ENCODE peak calls at places on chromosomes 16 and 17, in eight cellular contexts. R is ovary, H is cardiac fibroblast, A is spleen, M is epithelial cell of esophagus, O is progenitor cell of endocrine pancreas, Q is suprapubic skin, F is lower leg skin. L is an unnamed sample.

GRCh38 chr16:56349086-56349415 is 76.3 kb downstream of the AMFR start:
- DNase-seq in R (no peak), H (no peak), A (peak), M (no peak), O (no peak), Q (peak), F (no peak), L (peak)

GRCh38 chr17:17723354-17724261 is 42.4 kb downstream of the RAI1 start:
- DNase-seq in R (no peak), H (peak), A (no peak), M (peak), O (no peak), Q (no peak), F (no peak), L (no peak)

GRCh38 chr17:32859857-32860525 is 16.9 kb downstream of the MYO1D start:
- DNase-seq in R (no peak), H (no peak), A (no peak), M (peak), O (no peak), Q (no peak), F (no peak), L (no peak)

GRCh38 chr16:9372934-9373890 is 281.8 kb downstream of the HAPSTR1 start:
- DNase-seq in R (no peak), H (no peak), A (no peak), M (no peak), O (no peak), Q (no peak), F (no peak), L (no peak)

GRCh38 chr17:1762233-1762905 is 509 bp downstream of the SERPINF1 start:
- DNase-seq in R (peak), H (peak), A (no peak), M (no peak), O (no peak), Q (no peak), F (no peak), L (no peak)

GRCh38 chr16:88646345-88647034 is 4.4 kb downstream of the CYBA start:
- DNase-seq in R (no peak), H (no peak), A (peak), M (no peak), O (no peak), Q (no peak), F (no peak), L (no peak)

GRCh38 chr17:35891273-35891672 is 11.1 kb upstream of the CCL5 start:
- DNase-seq in R (no peak), H (no peak), A (no peak), M (no peak), O (no peak), Q (no peak), F (no peak), L (no peak)

GRCh38 chr16:14600164-14600563 is 29.9 kb downstream of the PARN start:
- DNase-seq in R (no peak), H (peak), A (no peak), M (peak), O (no peak), Q (no peak), F (no peak), L (no peak)

GRCh38 chr17:2421315-2422147 is 20.7 kb upstream of the MNT start:
- DNase-seq in R (peak), H (no peak), A (no peak), M (peak), O (no peak), Q (no peak), F (no peak), L (no peak)

GRCh38 chr17:81349397-81350319 is 45.6 kb upstream of the BAHCC1 start:
- DNase-seq in R (no peak), H (peak), A (no peak), M (peak), O (no peak), Q (no peak), F (no peak), L (no peak)

GRCh38 chr16:10981697-10982216 is 37.4 kb downstream of the CLEC16A start:
- DNase-seq in R (no peak), H (no peak), A (no peak), M (peak), O (no peak), Q (no peak), F (peak), L (no peak)

GRCh38 chr17:45132569-45133463 is 501 bp upstream of the PLCD3 start:
- DNase-seq in R (peak), H (peak), A (peak), M (peak), O (peak), Q (peak), F (peak), L (no peak)

GRCh38 chr17:10156579-10157488 is 41.6 kb downstream of the GAS7 start:
- DNase-seq in R (no peak), H (no peak), A (peak), M (no peak), O (no peak), Q (peak), F (peak), L (no peak)

GRCh38 chr17:58970966-58971575 is 135.6 kb downstream of the TRIM37 start:
- DNase-seq in R (no peak), H (no peak), A (no peak), M (no peak), O (no peak), Q (no peak), F (no peak), L (no peak)

GRCh38 chr17:19513897-19514488 is 19.7 kb upstream of the SLC47A1 start:
- DNase-seq in R (peak), H (peak), A (peak), M (peak), O (peak), Q (no peak), F (peak), L (no peak)

GRCh38 chr16:70520612-70521297 is 2.6 kb downstream of the COG4 start:
- DNase-seq in R (no peak), H (peak), A (no peak), M (peak), O (no peak), Q (no peak), F (no peak), L (no peak)

GRCh38 chr16:85960486-85961046 is 61.6 kb downstream of the IRF8 start:
- DNase-seq in R (no peak), H (no peak), A (no peak), M (no peak), O (no peak), Q (no peak), F (no peak), L (no peak)

GRCh38 chr17:45319239-45319703 is 2.5 kb upstream of the MAP3K14 start:
- DNase-seq in R (no peak), H (no peak), A (no peak), M (peak), O (no peak), Q (no peak), F (no peak), L (no peak)

GRCh38 chr17:82981141-82981540 is 98.3 kb upstream of the METRNL start:
- DNase-seq in R (no peak), H (no peak), A (no peak), M (no peak), O (no peak), Q (no peak), F (no peak), L (no peak)

GRCh38 chr17:74986206-74986576 is 1.2 kb upstream of the CDR2L start:
- DNase-seq in R (no peak), H (no peak), A (no peak), M (no peak), O (no peak), Q (no peak), F (no peak), L (no peak)

GRCh38 chr17:74990581-74991105 is 3.2 kb downstream of the CDR2L start:
- DNase-seq in R (no peak), H (no peak), A (no peak), M (no peak), O (no peak), Q (no peak), F (no peak), L (no peak)

GRCh38 chr17:74987418-74987908 is at the start of gene CDR2L:
- DNase-seq in R (peak), H (peak), A (peak), M (peak), O (peak), Q (peak), F (peak), L (peak)

GRCh38 chr17:74992223-74992622 is 4.8 kb downstream of the CDR2L start:
- DNase-seq in R (no peak), H (no peak), A (no peak), M (peak), O (no peak), Q (no peak), F (no peak), L (no peak)

DNA sequence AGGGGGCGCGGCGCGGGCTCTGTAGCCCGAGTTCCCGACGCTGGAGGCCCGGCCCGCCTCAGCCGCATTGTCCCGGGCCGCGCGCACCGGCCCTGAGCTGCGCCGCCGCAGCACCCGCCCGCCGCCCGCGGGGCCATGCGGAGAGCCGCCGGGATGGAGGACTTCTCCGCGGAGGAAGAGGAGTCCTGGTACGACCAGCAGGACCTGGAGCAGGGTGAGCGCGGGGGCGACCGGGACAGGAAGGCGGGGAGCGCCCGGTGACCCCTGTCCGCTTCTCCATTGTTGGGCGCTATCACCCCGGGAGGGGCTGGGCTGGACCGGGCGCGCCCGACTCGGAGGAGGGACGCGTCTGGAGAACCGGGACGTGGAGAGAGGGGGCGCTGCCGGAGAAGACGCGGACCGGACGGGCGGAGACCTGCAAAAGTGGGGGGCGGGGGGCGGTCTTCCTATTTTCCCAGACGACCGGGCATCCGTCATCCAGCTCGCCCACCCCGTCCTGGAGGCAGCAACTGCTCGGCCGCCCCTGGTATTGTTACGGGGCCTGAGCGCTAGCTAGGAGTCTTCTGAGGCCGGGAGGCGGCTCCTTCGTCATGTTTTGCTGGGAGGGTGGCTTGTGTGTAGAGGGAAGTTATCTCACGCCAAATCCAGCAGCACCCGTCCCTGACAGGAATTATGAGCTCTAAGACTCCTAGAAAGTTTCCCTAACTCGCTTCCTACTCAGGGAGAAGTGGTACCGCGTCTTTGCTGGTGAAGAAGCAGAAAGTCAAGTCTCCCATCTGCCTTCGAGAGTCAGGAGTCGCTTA is 678 bp downstream of the CDR2L start:
- DNase-seq in R (peak), H (peak), A (peak), M (peak), O (peak), Q (peak), F (peak), L (peak)
- TF ChIP-seq CTCF in R (no peak), H (peak), A (peak), M (peak), O (peak), Q (peak), F (no peak), L (peak)

DNA sequence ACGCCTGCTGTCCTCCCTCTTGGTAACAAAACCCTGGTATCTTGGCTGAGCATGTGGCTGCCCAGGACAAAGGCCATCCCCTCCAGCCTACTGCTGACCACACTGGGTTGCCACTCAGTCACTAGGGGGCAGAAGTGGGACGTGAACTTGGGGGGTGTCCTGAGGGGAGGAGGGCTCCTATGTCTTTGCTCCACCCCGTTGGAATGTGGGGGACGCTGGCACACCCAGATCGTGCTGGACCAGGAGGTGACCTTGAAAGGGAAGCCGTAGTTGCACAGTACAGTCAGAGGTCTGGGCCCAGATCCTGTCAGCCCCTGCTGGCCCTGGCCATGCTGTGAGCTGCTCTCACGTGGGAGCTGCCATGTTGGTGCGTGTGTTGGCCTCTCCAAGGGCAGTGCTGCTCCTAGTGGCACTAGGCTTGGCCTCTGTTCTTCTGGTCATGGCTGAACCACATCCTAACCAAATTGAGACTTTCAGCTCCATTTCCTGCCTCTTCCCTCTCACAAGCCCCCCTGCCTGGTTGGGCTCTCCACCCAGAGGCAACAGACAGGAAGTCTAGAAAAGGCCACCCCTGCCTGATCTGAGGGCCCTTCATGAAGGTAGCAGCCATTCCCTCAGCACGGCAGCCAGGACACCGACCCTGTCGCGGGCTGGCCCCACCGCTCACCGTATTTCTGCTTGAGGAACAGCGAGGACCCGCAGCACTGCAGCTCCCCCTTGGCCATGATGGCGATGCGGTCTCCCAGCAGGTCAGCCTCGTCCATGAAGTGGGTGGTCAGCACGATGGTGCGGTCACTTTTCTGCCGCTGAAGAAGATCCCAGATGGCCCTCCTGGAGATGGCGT is 29.0 kb upstream of the RNPS1 start:
- DNase-seq in R (no peak), H (peak), A (no peak), M (peak), O (no peak), Q (no peak), F (no peak), L (no peak)
- TF ChIP-seq CTCF in R (no peak), H (peak), A (peak), M (peak), O (peak), Q (no peak), F (no peak), L (peak)

GRCh38 chr17:28397687-28398279 is 8.2 kb downstream of the SLC46A1 start:
- DNase-seq in R (no peak), H (no peak), A (no peak), M (no peak), O (no peak), Q (no peak), F (no peak), L (peak)

GRCh38 chr17:28395426-28395825 is 10.6 kb downstream of the SLC46A1 start:
- DNase-seq in R (no peak), H (no peak), A (no peak), M (no peak), O (no peak), Q (no peak), F (no peak), L (no peak)

GRCh38 chr17:28395968-28396367 is 10.0 kb downstream of the SLC46A1 start:
- DNase-seq in R (no peak), H (no peak), A (no peak), M (no peak), O (no peak), Q (no peak), F (no peak), L (peak)

GRCh38 chr17:28397275-28397674 is 8.7 kb downstream of the SLC46A1 start:
- DNase-seq in R (no peak), H (no peak), A (no peak), M (no peak), O (no peak), Q (no peak), F (no peak), L (no peak)

DNA sequence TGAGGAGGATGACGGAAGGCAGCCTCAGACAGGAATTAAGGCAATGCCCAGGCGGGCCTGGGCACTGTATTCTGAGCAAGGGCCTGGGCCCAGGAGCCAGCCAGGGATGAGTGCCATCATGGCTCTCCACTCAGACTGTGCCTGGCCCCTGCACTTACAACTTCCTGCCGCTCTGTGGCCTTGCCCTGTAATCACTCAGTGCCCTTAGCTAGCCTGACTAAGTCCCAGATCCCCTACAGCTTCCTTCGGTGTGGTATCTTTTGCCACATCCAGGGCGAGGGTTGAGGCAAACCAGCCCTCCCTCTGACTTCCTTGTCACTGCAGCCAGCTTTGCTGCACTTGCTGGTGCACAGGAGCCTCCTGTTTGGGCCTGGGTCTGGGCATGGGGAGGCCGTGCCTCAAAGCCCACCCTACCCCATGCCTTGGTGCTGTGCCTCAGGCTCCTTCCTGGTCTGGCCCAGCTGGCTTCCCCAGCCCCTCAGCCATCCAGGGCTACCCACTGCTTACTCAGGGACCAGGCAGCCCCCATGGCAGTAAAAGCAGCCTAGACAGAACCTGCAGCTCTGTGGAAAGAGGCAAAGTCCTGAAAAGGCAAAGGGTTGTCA is 9.3 kb downstream of the SLC46A1 start:
- DNase-seq in R (no peak), H (no peak), A (no peak), M (no peak), O (no peak), Q (no peak), F (no peak), L (peak)
- TF ChIP-seq CTCF in R (no peak), H (no peak), A (no peak), M (no peak), O (no peak), Q (no peak), F (no peak), L (no peak)

DNA sequence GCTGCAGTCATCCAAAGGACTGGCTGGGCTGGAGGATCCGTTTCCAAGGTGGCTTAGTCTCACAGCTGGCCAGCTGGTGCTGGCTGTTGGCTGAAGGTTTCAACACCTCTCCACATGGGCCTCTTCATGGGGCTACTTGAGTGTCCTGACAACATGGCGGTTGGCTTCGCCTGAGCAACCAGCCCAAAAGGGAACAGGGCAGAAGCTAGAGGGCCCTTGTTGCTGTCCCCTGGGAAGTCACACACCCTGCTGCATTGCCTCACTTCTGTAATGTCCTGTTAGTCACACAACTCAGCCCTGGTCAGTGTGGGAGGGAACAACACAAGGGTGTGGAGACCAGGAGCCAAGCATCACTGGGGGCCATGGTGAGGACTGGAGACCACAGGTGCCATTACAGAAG is 36.6 kb downstream of the C16orf78 start:
- DNase-seq in R (no peak), H (no peak), A (no peak), M (no peak), O (no peak), Q (peak), F (no peak), L (no peak)
- TF ChIP-seq CTCF in R (no peak), H (no peak), A (no peak), M (no peak), O (no peak), Q (no peak), F (no peak), L (no peak)

L was measured in chondrocyte.